ENCODE peak calls at places on chromosomes 7 and 10, in eight cellular contexts. X is ovary; V is GM20000; Z is caudate nucleus; B is stimulated activated naive B cell treated with anti-CD40 and anti-IgM and Interleukin-4, amounts not matched to agents 10 μg/mL and 1 μg/mL and 100 μg/mL, for 72 hours; H is Right ventricle myocardium superior; Y is NCI-H2171; Q is KBM-7. U is an unnamed sample.

GRCh38 chr7:144473908-144474307 is 70.4 kb upstream of the NOBOX start:
- DNase-seq in X (no peak), V (no peak), Z (no peak), B (no peak), H (no peak), Y (no peak), Q (no peak), U (no peak)

GRCh38 chr10:30000802-30001571 is 58.4 kb downstream of the JCAD start:
- DNase-seq in X (no peak), V (no peak), Z (no peak), B (no peak), H (no peak), Y (no peak), Q (no peak), U (peak; percentile 74)

GRCh38 chr10:125134916-125135770 is 25.2 kb downstream of the CTBP2 start:
- DNase-seq in X (no peak), V (no peak), Z (no peak), B (no peak), H (no peak), Y (no peak), Q (no peak), U (no peak)

GRCh38 chr7:139265673-139266072 is 34.6 kb downstream of the UBN2 start:
- DNase-seq in X (no peak), V (no peak), Z (no peak), B (no peak), H (no peak), Y (no peak), Q (no peak), U (no peak)

GRCh38 chr10:74827694-74828093 is 1.3 kb downstream of the KAT6B start:
- DNase-seq in X (no peak), V (no peak), Z (no peak), B (no peak), H (no peak), Y (no peak), Q (no peak), U (no peak)

GRCh38 chr7:114901771-114902170 is 20.1 kb upstream of the MDFIC start:
- DNase-seq in X (no peak), V (no peak), Z (no peak), B (no peak), H (no peak), Y (no peak), Q (no peak), U (no peak)

GRCh38 chr10:92590623-92591549 is 2.0 kb upstream of the KIF11 start:
- DNase-seq in X (peak; percentile 58), V (peak; percentile 54), Z (no peak), B (peak; percentile 28), H (peak; percentile 59), Y (peak; percentile 24), Q (peak; percentile 72), U (peak; percentile 50)

GRCh38 chr10:1346201-1346600 is 290.0 kb downstream of the WDR37 start:
- DNase-seq in X (no peak), V (no peak), Z (no peak), B (no peak), H (no peak), Y (no peak), Q (no peak), U (no peak)

GRCh38 chr7:26508917-26509316 is 217.3 kb downstream of the SNX10 start:
- DNase-seq in X (no peak), V (no peak), Z (no peak), B (no peak), H (no peak), Y (no peak), Q (no peak), U (no peak)

GRCh38 chr10:48494073-48494472 is 110.8 kb downstream of the ARHGAP22 start:
- DNase-seq in X (peak; percentile 18), V (no peak), Z (no peak), B (no peak), H (no peak), Y (no peak), Q (no peak), U (no peak)

GRCh38 chr7:153190452-153190851 is 430.9 kb downstream of the ACTR3B start:
- DNase-seq in X (no peak), V (peak; percentile 16), Z (no peak), B (no peak), H (no peak), Y (no peak), Q (peak; percentile 1), U (no peak)

GRCh38 chr10:72875250-72876055 is 18.1 kb upstream of the OIT3 start:
- DNase-seq in X (no peak), V (peak; percentile 23), Z (no peak), B (no peak), H (no peak), Y (no peak), Q (peak; percentile 35), U (no peak)

GRCh38 chr10:28595618-28596017 is 62.7 kb downstream of the WAC start:
- DNase-seq in X (no peak), V (no peak), Z (no peak), B (no peak), H (no peak), Y (no peak), Q (no peak), U (no peak)

GRCh38 chr10:97520978-97521761 is 22.4 kb downstream of the UBTD1 start:
- DNase-seq in X (no peak), V (no peak), Z (no peak), B (no peak), H (no peak), Y (no peak), Q (no peak), U (no peak)

GRCh38 chr10:62048919-62049636 is 147.6 kb downstream of the ARID5B start:
- DNase-seq in X (peak; percentile 88), V (no peak), Z (peak; percentile 92), B (peak; percentile 58), H (peak; percentile 87), Y (no peak), Q (no peak), U (peak; percentile 91)

U was measured in right cardiac atrium.